ENCODE peak calls at places on chromosomes 12 and 14, in four cellular contexts. I is K562; B is stimulated activated CD8-positive, alpha-beta memory T cell treated with anti-CD3 and anti-CD28 coated beads, Interleukin-7, amount 100 ng/mL, for 1 hour; A is activated naive CD4-positive, alpha-beta T cell treated with Interleukin-2 at 50 U/mL for 16 hours. Q is an unnamed sample.

GRCh38 chr14:23068792-23069412 is 11.6 kb upstream of the CDH24 start:
- DNase-seq in B (peak; percentile 37), I (peak; percentile 76), A (peak; percentile 74), Q (no peak)

GRCh38 chr14:76922599-76922998 is 96.4 kb downstream of the LRRC74A start:
- DNase-seq in B (no peak), A (no peak), I (no peak), Q (no peak)

GRCh38 chr12:117439531-117440001 is 78.1 kb upstream of the NOS1 start:
- DNase-seq in A (no peak), I (no peak), B (no peak), Q (no peak)

GRCh38 chr12:51972849-51973273 is 21.4 kb downstream of the ACVR1B start:
- DNase-seq in I (peak; percentile 48), B (no peak), A (peak; percentile 64), Q (peak; percentile 87)

GRCh38 chr12:132075026-132075713 is 68.9 kb downstream of the DDX51 start:
- DNase-seq in B (no peak), I (no peak), A (no peak), Q (no peak)

GRCh38 chr14:36747411-36748184 is 85.9 kb downstream of the PAX9 start:
- DNase-seq in A (no peak), I (peak; percentile 15), B (no peak), Q (peak; percentile 20)

GRCh38 chr12:97837401-97837800 is 374.8 kb downstream of the RMST start:
- DNase-seq in A (no peak), B (no peak), I (no peak), Q (no peak)

GRCh38 chr14:89920041-89920440 is 34.5 kb downstream of the EFCAB11 start:
- DNase-seq in A (no peak), I (no peak), B (no peak), Q (no peak)

GRCh38 chr14:22226381-22226780 is 362.6 kb downstream of the DAD1 start:
- DNase-seq in A (peak; percentile 2), I (no peak), B (no peak), Q (no peak)

GRCh38 chr12:128920468-128920867 is 67.2 kb downstream of the GLT1D1 start:
- DNase-seq in A (no peak), B (no peak), I (no peak), Q (no peak)

GRCh38 chr14:24013654-24014514 is 25.2 kb downstream of the DHRS4L2 start:
- DNase-seq in B (no peak), A (peak; percentile 41), I (peak; percentile 60), Q (peak; percentile 88)

GRCh38 chr12:75954076-75954475 is 77.5 kb downstream of the PHLDA1 start:
- DNase-seq in I (peak; percentile 28), A (no peak), B (no peak), Q (peak; percentile 16)

GRCh38 chr14:75479770-75480600 is 42.3 kb upstream of the BATF start:
- DNase-seq in B (no peak), A (no peak), I (no peak), Q (no peak)

GRCh38 chr12:58925111-58925732 is 4.9 kb upstream of the LRIG3 start:
- DNase-seq in A (no peak), I (no peak), B (no peak), Q (peak; percentile 24)

GRCh38 chr12:15627995-15628945 is 160.9 kb downstream of the EPS8 start:
- DNase-seq in A (no peak), I (no peak), B (no peak), Q (peak; percentile 57)

GRCh38 chr12:5177731-5178130 is 134.1 kb downstream of the KCNA5 start:
- DNase-seq in A (no peak), B (no peak), I (no peak), Q (no peak)

GRCh38 chr12:96425321-96425720 is 25.1 kb upstream of the CDK17 start:
- DNase-seq in I (no peak), A (peak; percentile 11), B (no peak), Q (no peak)

GRCh38 chr12:28340261-28340660 is 150.0 kb downstream of the CCDC91 start:
- DNase-seq in B (no peak), I (no peak), A (no peak), Q (no peak)

GRCh38 chr14:29735459-29735858 is 192.2 kb downstream of the PRKD1 start:
- DNase-seq in I (no peak), A (no peak), B (no peak), Q (no peak)

GRCh38 chr14:92615451-92615850 is 101.9 kb downstream of the RIN3 start:
- DNase-seq in A (peak; percentile 53), B (peak; percentile 47), I (no peak), Q (no peak)

GRCh38 chr12:130431176-130431575 is 93.5 kb downstream of the PIWIL1 start:
- DNase-seq in B (no peak), A (no peak), I (no peak), Q (no peak)

GRCh38 chr12:55746147-55746912 is 3.4 kb downstream of the GDF11 start:
- DNase-seq in I (no peak), B (no peak), A (no peak), Q (no peak)

GRCh38 chr12:60035835-60036234 is 440.0 kb downstream of the SLC16A7 start:
- DNase-seq in I (no peak), B (no peak), A (no peak), Q (no peak)

GRCh38 chr12:123634142-123634561 is 523 bp downstream of the GTF2H3 start:
- DNase-seq in I (no peak), B (no peak), A (no peak), Q (peak; percentile 51)

GRCh38 chr14:42683690-42684089 is 1077.0 kb downstream of the LRFN5 start:
- DNase-seq in B (no peak), I (no peak), A (no peak), Q (no peak)

GRCh38 chr14:67950386-67950785 is 130.8 kb downstream of the RAD51B start:
- DNase-seq in B (no peak), A (no peak), I (no peak), Q (no peak)

GRCh38 chr12:50625029-50625875 is 120.5 kb downstream of the DIP2B start:
- DNase-seq in A (no peak), B (no peak), I (no peak), Q (no peak)

GRCh38 chr12:92757599-92758121 is 54.9 kb downstream of the PLEKHG7 start:
- DNase-seq in I (no peak), A (no peak), B (no peak), Q (no peak)

GRCh38 chr14:104207142-104207845 is 68.9 kb downstream of the KIF26A start:
- DNase-seq in I (no peak), B (no peak), A (no peak), Q (no peak)

GRCh38 chr12:62256408-62257079 is 3.7 kb upstream of the USP15 start:
- DNase-seq in B (no peak), I (peak; percentile 23), A (peak; percentile 70), Q (peak; percentile 54)

GRCh38 chr12:107480836-107481608 is 204.6 kb upstream of the PWP1 start:
- DNase-seq in A (no peak), I (no peak), B (no peak), Q (no peak)